ENCODE peak calls at places on chromosome 18, in eight cellular contexts. O is heart right ventricle, L is H7, I is psoas muscle, H is breast epithelium, X is right atrium auricular region, M is PC-3, E is pancreas. W is an unnamed sample.

GRCh38 chr18:7541835-7542234 is 25.3 kb upstream of the PTPRM start:
- DNase-seq in O (no peak), L (no peak), I (no peak), H (no peak), X (no peak), M (no peak), E (no peak), W (no peak)

GRCh38 chr18:55587341-55588000 is 521 bp downstream of the TCF4 start:
- DNase-seq in O (peak; percentile 48), L (peak; percentile 81), I (no peak), H (no peak), X (no peak), M (peak; percentile 24), E (no peak), W (no peak)

GRCh38 chr18:3703732-3704176 is 253.8 kb downstream of the TGIF1 start:
- DNase-seq in O (peak; percentile 64), L (peak; percentile 68), I (peak; percentile 49), H (no peak), X (peak; percentile 63), M (peak; percentile 71), E (no peak), W (no peak)

GRCh38 chr18:7616661-7617060 is 49.5 kb downstream of the PTPRM start:
- DNase-seq in O (peak; percentile 71), L (no peak), I (no peak), H (peak; percentile 54), X (no peak), M (no peak), E (no peak), W (no peak)

GRCh38 chr18:78639597-78639950 is 340.0 kb upstream of the SALL3 start:
- DNase-seq in O (no peak), L (no peak), I (no peak), H (no peak), X (no peak), M (no peak), E (no peak), W (no peak)

GRCh38 chr18:79321625-79322024 is 74.1 kb upstream of the NFATC1 start:
- DNase-seq in O (no peak), L (no peak), I (no peak), H (no peak), X (no peak), M (no peak), E (no peak), W (no peak)

GRCh38 chr18:7958081-7958896 is 391.2 kb downstream of the PTPRM start:
- DNase-seq in O (no peak), L (no peak), I (no peak), H (no peak), X (no peak), M (peak; percentile 74), E (no peak), W (no peak)

GRCh38 chr18:36152781-36153180 is 23.1 kb downstream of the ELP2 start:
- DNase-seq in O (no peak), L (no peak), I (no peak), H (no peak), X (no peak), M (no peak), E (no peak), W (no peak)

GRCh38 chr18:4004176-4004829 is 450.8 kb downstream of the DLGAP1 start:
- DNase-seq in O (no peak), L (no peak), I (no peak), H (no peak), X (no peak), M (peak; percentile 31), E (no peak), W (no peak)

GRCh38 chr18:79944746-79945117 is 6.7 kb downstream of the SLC66A2 start:
- DNase-seq in O (no peak), L (no peak), I (peak; percentile 8), H (no peak), X (no peak), M (no peak), E (no peak), W (no peak)

GRCh38 chr18:25190468-25190867 is 161.5 kb downstream of the ZNF521 start:
- DNase-seq in O (no peak), L (no peak), I (no peak), H (no peak), X (no peak), M (no peak), E (no peak), W (no peak)

GRCh38 chr18:63155910-63156773 is 163.4 kb downstream of the BCL2 start:
- DNase-seq in O (no peak), L (no peak), I (no peak), H (no peak), X (no peak), M (no peak), E (no peak), W (no peak)
- H3K36me3 ChIP-seq in O (no peaks in the 10 kb centered on the region), L (no peaks in the 10 kb centered on the region), I (no peaks in the 10 kb centered on the region), H (no peaks in the 10 kb centered on the region), X (no peaks in the 10 kb centered on the region), M (no peaks in the 10 kb centered on the region), E (no peaks in the 10 kb centered on the region), W (no peaks in the 10 kb centered on the region)

DNA sequence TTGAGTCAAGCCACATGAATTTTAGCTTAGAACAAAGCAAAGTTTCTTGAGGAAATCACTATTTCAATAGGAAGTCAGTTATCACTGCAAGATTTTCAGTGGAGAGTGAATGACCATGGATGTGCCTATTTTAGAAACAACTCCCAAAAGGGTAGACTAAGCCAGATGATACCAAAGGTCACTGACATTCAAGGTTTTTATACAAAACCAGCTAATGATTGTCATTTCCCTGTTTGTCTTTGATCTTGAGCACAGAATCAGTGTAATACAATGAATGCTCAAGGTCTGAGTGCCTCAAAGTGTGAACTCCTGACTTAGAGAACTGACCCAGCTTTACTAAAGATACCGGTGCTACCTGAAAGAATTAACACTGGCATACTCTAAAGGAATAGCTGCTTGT is 60.5 kb downstream of the CDH2 start:
- DNase-seq in O (no peak), L (no peak), I (no peak), H (no peak), X (no peak), M (no peak), E (no peak), W (no peak)
- H3K36me3 ChIP-seq in O (no peaks in the 10 kb centered on the region), L (no peaks in the 10 kb centered on the region), I (no peaks in the 10 kb centered on the region), H (no peaks in the 10 kb centered on the region), X (no peaks in the 10 kb centered on the region), M (no peaks in the 10 kb centered on the region), E (no peaks in the 10 kb centered on the region), W (no peaks in the 10 kb centered on the region)

DNA sequence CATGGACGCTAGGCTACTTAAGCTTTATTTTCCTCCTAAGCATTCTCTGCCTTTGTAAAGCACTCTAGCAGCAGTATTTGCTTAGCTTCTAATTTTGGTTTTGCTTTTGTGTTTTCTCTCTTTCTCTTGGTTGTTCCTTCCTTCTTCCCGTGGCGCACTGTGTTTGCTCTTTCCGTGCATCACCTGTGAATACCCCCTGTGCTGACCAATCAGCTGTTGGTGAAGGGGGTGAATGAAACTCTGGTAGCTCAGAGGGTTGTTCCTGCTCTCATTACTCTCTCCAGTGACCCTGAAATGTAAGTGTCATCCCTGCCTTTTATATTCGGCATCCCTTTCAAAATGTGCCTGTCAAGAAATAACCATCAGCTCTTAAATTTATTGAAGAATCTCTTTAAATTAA is 45.5 kb upstream of the TNFRSF11A start:
- DNase-seq in O (no peak), L (peak; percentile 21), I (no peak), H (no peak), X (no peak), M (no peak), E (no peak), W (no peak)
- H3K36me3 ChIP-seq in O (peaks cover 5% of the 10 kb centered on the region), L (no peaks in the 10 kb centered on the region), I (no peaks in the 10 kb centered on the region), H (peaks cover 3% of the 10 kb centered on the region), X (peaks cover 9% of the 10 kb centered on the region), M (peaks cover 7% of the 10 kb centered on the region), E (no peaks in the 10 kb centered on the region), W (no peaks in the 10 kb centered on the region)

GRCh38 chr18:45935591-45936335 is 31.4 kb downstream of the EPG5 start:
- DNase-seq in O (no peak), L (no peak), I (no peak), H (no peak), X (no peak), M (no peak), E (no peak), W (no peak)

GRCh38 chr18:45926691-45927090 is 40.4 kb downstream of the EPG5 start:
- DNase-seq in O (no peak), L (no peak), I (no peak), H (no peak), X (no peak), M (no peak), E (no peak), W (no peak)

GRCh38 chr18:45932708-45933107 is 34.4 kb downstream of the EPG5 start:
- DNase-seq in O (no peak), L (no peak), I (no peak), H (no peak), X (no peak), M (no peak), E (no peak), W (no peak)

GRCh38 chr18:45930953-45931352 is 36.2 kb downstream of the EPG5 start:
- DNase-seq in O (peak; percentile 32), L (no peak), I (no peak), H (no peak), X (no peak), M (no peak), E (no peak), W (no peak)
- H3K36me3 ChIP-seq in O (peaks cover 8% of the 10 kb centered on the region), L (no peaks in the 10 kb centered on the region), I (peaks cover 4% of the 10 kb centered on the region), H (peaks cover 5% of the 10 kb centered on the region), X (peaks cover 46% of the 10 kb centered on the region), M (no peaks in the 10 kb centered on the region), E (no peaks in the 10 kb centered on the region), W (peaks cover 23% of the 10 kb centered on the region)

DNA sequence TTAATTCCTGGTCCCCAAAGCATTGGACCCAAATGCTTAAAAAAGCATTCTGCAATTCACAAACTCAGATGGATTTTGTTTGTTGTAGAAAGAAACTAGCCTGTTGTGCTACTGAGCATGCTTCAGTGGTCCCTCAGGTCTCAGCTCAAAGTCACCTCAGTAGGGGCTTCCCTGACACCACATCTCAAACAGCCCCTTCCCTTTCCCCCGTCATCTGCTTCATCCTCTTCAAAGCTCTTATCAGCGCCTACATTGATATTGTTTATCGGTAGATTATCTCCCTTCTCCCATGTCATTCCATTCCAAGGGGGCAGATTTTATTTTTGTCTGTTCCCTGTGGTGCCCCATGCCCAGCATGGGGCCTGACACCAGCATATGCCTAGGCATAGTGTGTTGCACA is 172.9 kb downstream of the CELF4 start:
- DNase-seq in O (no peak), L (no peak), I (no peak), H (no peak), X (no peak), M (no peak), E (no peak), W (no peak)
- H3K36me3 ChIP-seq in O (no peaks in the 10 kb centered on the region), L (no peaks in the 10 kb centered on the region), I (no peaks in the 10 kb centered on the region), H (no peaks in the 10 kb centered on the region), X (no peaks in the 10 kb centered on the region), M (no peaks in the 10 kb centered on the region), E (no peaks in the 10 kb centered on the region), W (no peaks in the 10 kb centered on the region)

GRCh38 chr18:54162431-54162830 is 62.0 kb downstream of the MBD2 start:
- DNase-seq in O (no peak), L (no peak), I (no peak), H (no peak), X (no peak), M (peak; percentile 83), E (no peak), W (no peak)

GRCh38 chr18:54163458-54163857 is 61.0 kb downstream of the MBD2 start:
- DNase-seq in O (no peak), L (no peak), I (no peak), H (no peak), X (no peak), M (peak; percentile 41), E (no peak), W (no peak)

GRCh38 chr18:54157646-54158045 is 66.8 kb downstream of the MBD2 start:
- DNase-seq in O (no peak), L (no peak), I (no peak), H (no peak), X (no peak), M (no peak), E (no peak), W (no peak)

GRCh38 chr18:54161267-54161666 is 63.2 kb downstream of the MBD2 start:
- DNase-seq in O (no peak), L (no peak), I (no peak), H (no peak), X (no peak), M (peak; percentile 31), E (no peak), W (no peak)

GRCh38 chr18:54159916-54160315 is 64.6 kb downstream of the MBD2 start:
- DNase-seq in O (no peak), L (no peak), I (no peak), H (no peak), X (no peak), M (no peak), E (no peak), W (no peak)
- H3K36me3 ChIP-seq in O (peaks cover 67% of the 10 kb centered on the region), L (no peaks in the 10 kb centered on the region), I (peaks cover 9% of the 10 kb centered on the region), H (peaks cover 3% of the 10 kb centered on the region), X (peaks cover 60% of the 10 kb centered on the region), M (peaks cover 47% of the 10 kb centered on the region), E (no peaks in the 10 kb centered on the region), W (peaks cover 34% of the 10 kb centered on the region)